ENCODE peak calls at places on chromosomes 16 and 17, in eight cellular contexts. One of them, this sample, is unnamed.

GRCh38 chr17:30995347-30995746 is 24.5 kb downstream of the RNF135 start:
- DNase-seq in SHP77: no peak
- DNase-seq in NCI-H460: no peak
- DNase-seq in HTR-8/SVneo: no peak
- DNase-seq in WTC11: no peak
- DNase-seq in HFF-Myc: no peak
- DNase-seq in AG10803: no peak
- DNase-seq in DND-41: no peak
- DNase-seq in this sample: no peak

GRCh38 chr17:82241183-82241925 is 12.5 kb downstream of the SLC16A3 start:
- DNase-seq in SHP77: no peak
- DNase-seq in NCI-H460: no peak
- DNase-seq in HTR-8/SVneo: no peak
- DNase-seq in WTC11: no peak
- DNase-seq in HFF-Myc: no peak
- DNase-seq in AG10803: peak
- DNase-seq in DND-41: no peak
- DNase-seq in this sample: no peak

GRCh38 chr16:58948244-58948643 is 214.1 kb upstream of the GOT2 start:
- DNase-seq in SHP77: no peak
- DNase-seq in NCI-H460: no peak
- DNase-seq in HTR-8/SVneo: no peak
- DNase-seq in WTC11: no peak
- DNase-seq in HFF-Myc: no peak
- DNase-seq in AG10803: no peak
- DNase-seq in DND-41: no peak
- DNase-seq in this sample: no peak

GRCh38 chr17:35947156-35947585 is 3.7 kb upstream of the LYZL6 start:
- DNase-seq in SHP77: peak
- DNase-seq in NCI-H460: peak
- DNase-seq in HTR-8/SVneo: peak
- DNase-seq in WTC11: peak
- DNase-seq in HFF-Myc: no peak
- DNase-seq in AG10803: peak
- DNase-seq in DND-41: peak
- DNase-seq in this sample: peak

GRCh38 chr16:78493573-78493972 is 394.1 kb downstream of the WWOX start:
- DNase-seq in SHP77: no peak
- DNase-seq in NCI-H460: no peak
- DNase-seq in HTR-8/SVneo: no peak
- DNase-seq in WTC11: no peak
- DNase-seq in HFF-Myc: no peak
- DNase-seq in AG10803: no peak
- DNase-seq in DND-41: no peak
- DNase-seq in this sample: no peak

GRCh38 chr16:55257971-55258613 is 65.9 kb upstream of the IRX6 start:
- DNase-seq in SHP77: peak
- DNase-seq in NCI-H460: no peak
- DNase-seq in HTR-8/SVneo: no peak
- DNase-seq in WTC11: peak
- DNase-seq in HFF-Myc: peak
- DNase-seq in AG10803: peak
- DNase-seq in DND-41: peak
- DNase-seq in this sample: peak

GRCh38 chr17:4836221-4836620 is 3.1 kb downstream of the MINK1 start:
- DNase-seq in SHP77: no peak
- DNase-seq in NCI-H460: no peak
- DNase-seq in HTR-8/SVneo: no peak
- DNase-seq in WTC11: no peak
- DNase-seq in HFF-Myc: no peak
- DNase-seq in AG10803: no peak
- DNase-seq in DND-41: no peak
- DNase-seq in this sample: no peak

GRCh38 chr17:78839762-78840529 is 668 bp downstream of the USP36 start:
- DNase-seq in SHP77: peak
- DNase-seq in NCI-H460: no peak
- DNase-seq in HTR-8/SVneo: peak
- DNase-seq in WTC11: no peak
- DNase-seq in HFF-Myc: no peak
- DNase-seq in AG10803: peak
- DNase-seq in DND-41: peak
- DNase-seq in this sample: no peak

GRCh38 chr17:14301761-14302401 is 1.0 kb downstream of the HS3ST3B1 start:
- DNase-seq in SHP77: peak
- DNase-seq in NCI-H460: no peak
- DNase-seq in HTR-8/SVneo: peak
- DNase-seq in WTC11: no peak
- DNase-seq in HFF-Myc: no peak
- DNase-seq in AG10803: peak
- DNase-seq in DND-41: peak
- DNase-seq in this sample: no peak

GRCh38 chr16:66459878-66460277 is 32.8 kb downstream of the BEAN1 start:
- DNase-seq in SHP77: peak
- DNase-seq in NCI-H460: no peak
- DNase-seq in HTR-8/SVneo: no peak
- DNase-seq in WTC11: peak
- DNase-seq in HFF-Myc: no peak
- DNase-seq in AG10803: peak
- DNase-seq in DND-41: no peak
- DNase-seq in this sample: peak

GRCh38 chr16:74752756-74753155 is 21.9 kb downstream of the FA2H start:
- DNase-seq in SHP77: no peak
- DNase-seq in NCI-H460: no peak
- DNase-seq in HTR-8/SVneo: no peak
- DNase-seq in WTC11: no peak
- DNase-seq in HFF-Myc: no peak
- DNase-seq in AG10803: no peak
- DNase-seq in DND-41: no peak
- DNase-seq in this sample: no peak

GRCh38 chr16:3047387-3047720 is 993 bp downstream of the MMP25 start:
- DNase-seq in SHP77: no peak
- DNase-seq in NCI-H460: no peak
- DNase-seq in HTR-8/SVneo: no peak
- DNase-seq in WTC11: no peak
- DNase-seq in HFF-Myc: no peak
- DNase-seq in AG10803: no peak
- DNase-seq in DND-41: no peak
- DNase-seq in this sample: no peak

GRCh38 chr17:8060274-8060673 is 21.4 kb downstream of the ALOX15B start:
- DNase-seq in SHP77: peak
- DNase-seq in NCI-H460: peak
- DNase-seq in HTR-8/SVneo: peak
- DNase-seq in WTC11: peak
- DNase-seq in HFF-Myc: no peak
- DNase-seq in AG10803: peak
- DNase-seq in DND-41: peak
- DNase-seq in this sample: peak

GRCh38 chr16:87317766-87318121 is 552 bp upstream of the C16orf95 start:
- DNase-seq in SHP77: peak
- DNase-seq in NCI-H460: peak
- DNase-seq in HTR-8/SVneo: peak
- DNase-seq in WTC11: no peak
- DNase-seq in HFF-Myc: no peak
- DNase-seq in AG10803: peak
- DNase-seq in DND-41: peak
- DNase-seq in this sample: peak

GRCh38 chr16:77723108-77723514 is 797 bp downstream of the NUDT7 start:
- DNase-seq in SHP77: no peak
- DNase-seq in NCI-H460: no peak
- DNase-seq in HTR-8/SVneo: peak
- DNase-seq in WTC11: no peak
- DNase-seq in HFF-Myc: no peak
- DNase-seq in AG10803: peak
- DNase-seq in DND-41: peak
- DNase-seq in this sample: peak

This sample was measured in nephron progenitor cell.